ENCODE peak calls at places on chromosomes 11 and 22, in six cellular contexts. One of them, this sample, is unnamed.

GRCh38 chr11:71432761-71433647 is 15.2 kb downstream of the DHCR7 start:
- DNase-seq in AG10803: no peak
- DNase-seq in neural crest cell: no peak
- DNase-seq in HFFc6: no peak
- DNase-seq in CD4-positive, alpha-beta T cell: no peak
- DNase-seq in fibroblast of lung: no peak
- DNase-seq in this sample: no peak

GRCh38 chr11:118171274-118172062 is 5.0 kb downstream of the SCN2B start:
- DNase-seq in neural crest cell: peak; percentile 85
- DNase-seq in fibroblast of lung: peak; percentile 58
- DNase-seq in HFFc6: peak; percentile 10
- DNase-seq in CD4-positive, alpha-beta T cell: peak; percentile 62
- DNase-seq in AG10803: peak; percentile 35
- DNase-seq in this sample: peak; percentile 62

GRCh38 chr11:18527512-18527911 is 770 bp upstream of the TSG101 start:
- DNase-seq in neural crest cell: no peak
- DNase-seq in fibroblast of lung: peak; percentile 10
- DNase-seq in CD4-positive, alpha-beta T cell: no peak
- DNase-seq in AG10803: peak; percentile 31
- DNase-seq in HFFc6: peak; percentile 83
- DNase-seq in this sample: peak; percentile 16

GRCh38 chr11:93814966-93815633 is 31.0 kb downstream of the MED17 start:
- DNase-seq in fibroblast of lung: no peak
- DNase-seq in HFFc6: no peak
- DNase-seq in neural crest cell: no peak
- DNase-seq in AG10803: no peak
- DNase-seq in CD4-positive, alpha-beta T cell: no peak
- DNase-seq in this sample: no peak

GRCh38 chr11:134742956-134743808 is 331.1 kb upstream of the B3GAT1 start:
- DNase-seq in AG10803: no peak
- DNase-seq in neural crest cell: no peak
- DNase-seq in CD4-positive, alpha-beta T cell: no peak
- DNase-seq in HFFc6: no peak
- DNase-seq in fibroblast of lung: no peak
- DNase-seq in this sample: no peak

GRCh38 chr11:81165164-81165563 is 1568.5 kb downstream of the FAM181B start:
- DNase-seq in HFFc6: no peak
- DNase-seq in AG10803: no peak
- DNase-seq in CD4-positive, alpha-beta T cell: no peak
- DNase-seq in neural crest cell: no peak
- DNase-seq in fibroblast of lung: no peak
- DNase-seq in this sample: no peak

GRCh38 chr11:118304227-118304808 is at the start of gene CD3E:
- DNase-seq in AG10803: no peak
- DNase-seq in fibroblast of lung: no peak
- DNase-seq in neural crest cell: no peak
- DNase-seq in HFFc6: no peak
- DNase-seq in CD4-positive, alpha-beta T cell: peak; percentile 59
- DNase-seq in this sample: peak; percentile 32

GRCh38 chr11:11806586-11806985 is 35.2 kb upstream of the USP47 start:
- DNase-seq in CD4-positive, alpha-beta T cell: no peak
- DNase-seq in HFFc6: no peak
- DNase-seq in fibroblast of lung: no peak
- DNase-seq in AG10803: no peak
- DNase-seq in neural crest cell: no peak
- DNase-seq in this sample: no peak

GRCh38 chr22:46660604-46661201 is 40.5 kb downstream of the GRAMD4 start:
- DNase-seq in neural crest cell: no peak
- DNase-seq in HFFc6: no peak
- DNase-seq in CD4-positive, alpha-beta T cell: peak; percentile 27
- DNase-seq in fibroblast of lung: no peak
- DNase-seq in AG10803: no peak
- DNase-seq in this sample: no peak
- TF ChIP-seq CTCF in neural crest cell: no peak
- TF ChIP-seq CTCF in HFFc6: no peak
- TF ChIP-seq CTCF in CD4-positive, alpha-beta T cell: no peak
- TF ChIP-seq CTCF in fibroblast of lung: no peak
- TF ChIP-seq CTCF in AG10803: no peak
- TF ChIP-seq CTCF in this sample: no peak

GRCh38 chr11:43577566-43578264 is 102.8 kb upstream of the HSD17B12 start:
- DNase-seq in neural crest cell: no peak
- DNase-seq in AG10803: no peak
- DNase-seq in fibroblast of lung: no peak
- DNase-seq in CD4-positive, alpha-beta T cell: no peak
- DNase-seq in HFFc6: no peak
- DNase-seq in this sample: no peak

GRCh38 chr11:43578346-43579170 is 102.0 kb upstream of the HSD17B12 start:
- DNase-seq in fibroblast of lung: peak; percentile 38
- DNase-seq in CD4-positive, alpha-beta T cell: no peak
- DNase-seq in AG10803: peak; percentile 46
- DNase-seq in HFFc6: peak; percentile 65
- DNase-seq in neural crest cell: no peak
- DNase-seq in this sample: no peak

GRCh38 chr11:43575931-43576833 is 104.4 kb upstream of the HSD17B12 start:
- DNase-seq in AG10803: no peak
- DNase-seq in fibroblast of lung: no peak
- DNase-seq in HFFc6: no peak
- DNase-seq in CD4-positive, alpha-beta T cell: no peak
- DNase-seq in neural crest cell: no peak
- DNase-seq in this sample: no peak

GRCh38 chr11:43574949-43575915 is 105.3 kb upstream of the HSD17B12 start:
- DNase-seq in fibroblast of lung: peak; percentile 61
- DNase-seq in neural crest cell: peak; percentile 62
- DNase-seq in HFFc6: peak; percentile 55
- DNase-seq in CD4-positive, alpha-beta T cell: no peak
- DNase-seq in AG10803: peak; percentile 51
- DNase-seq in this sample: no peak

DNA sequence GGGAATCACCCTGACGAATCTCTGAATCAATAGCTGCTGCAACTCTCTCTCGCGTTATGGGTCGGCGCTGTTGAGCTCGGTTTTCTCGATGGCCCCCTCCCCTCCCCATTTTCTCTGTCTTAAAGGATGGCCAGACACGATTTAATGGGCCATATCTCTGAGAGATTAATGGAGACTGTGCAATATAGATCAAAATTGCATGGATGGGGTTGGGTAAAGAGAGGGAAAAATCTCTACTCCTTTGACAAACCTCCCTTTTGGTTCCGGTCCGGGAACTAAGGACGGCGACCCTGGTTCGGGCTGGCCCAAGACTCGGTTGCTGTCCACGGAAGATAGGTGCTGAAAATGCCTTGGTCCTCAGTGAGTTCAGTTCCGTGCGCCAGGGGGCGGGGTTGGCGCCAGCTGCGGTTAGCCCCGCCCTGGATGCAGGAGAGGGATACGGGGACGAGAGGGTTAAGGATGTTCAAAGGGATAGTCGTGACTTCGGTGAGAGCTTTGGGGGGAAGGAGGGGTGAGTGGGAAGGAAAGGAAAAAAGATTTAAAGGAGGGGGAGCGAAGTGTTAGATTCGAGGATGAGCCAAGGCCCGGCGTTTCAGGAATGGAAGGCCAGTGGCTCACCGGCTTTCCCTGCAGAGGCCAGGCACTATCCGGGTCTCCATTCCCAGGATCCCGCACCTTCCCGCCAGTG is 103.6 kb upstream of the HSD17B12 start:
- DNase-seq in neural crest cell: peak; percentile 62
- DNase-seq in HFFc6: peak; percentile 34
- DNase-seq in CD4-positive, alpha-beta T cell: no peak
- DNase-seq in AG10803: peak; percentile 46
- DNase-seq in fibroblast of lung: peak; percentile 55
- DNase-seq in this sample: peak; percentile 27
- TF ChIP-seq CTCF in neural crest cell: peak; percentile 46
- TF ChIP-seq CTCF in HFFc6: peak; percentile 69
- TF ChIP-seq CTCF in CD4-positive, alpha-beta T cell: no peak
- TF ChIP-seq CTCF in AG10803: peak; percentile 49
- TF ChIP-seq CTCF in fibroblast of lung: no peak
- TF ChIP-seq CTCF in this sample: peak; percentile 15

GRCh38 chr11:96242971-96243647 is 99.9 kb downstream of the MAML2 start:
- DNase-seq in HFFc6: peak; percentile 98
- DNase-seq in fibroblast of lung: peak; percentile 98
- DNase-seq in CD4-positive, alpha-beta T cell: peak; percentile 69
- DNase-seq in neural crest cell: peak; percentile 84
- DNase-seq in AG10803: peak; percentile 98
- DNase-seq in this sample: peak; percentile 95

GRCh38 chr11:96241351-96241841 is 101.6 kb downstream of the MAML2 start:
- DNase-seq in HFFc6: no peak
- DNase-seq in CD4-positive, alpha-beta T cell: no peak
- DNase-seq in neural crest cell: no peak
- DNase-seq in AG10803: no peak
- DNase-seq in fibroblast of lung: no peak
- DNase-seq in this sample: no peak

GRCh38 chr11:96237759-96238158 is 105.2 kb downstream of the MAML2 start:
- DNase-seq in neural crest cell: no peak
- DNase-seq in HFFc6: no peak
- DNase-seq in fibroblast of lung: no peak
- DNase-seq in AG10803: peak; percentile 45
- DNase-seq in CD4-positive, alpha-beta T cell: no peak
- DNase-seq in this sample: no peak

GRCh38 chr11:96238563-96239166 is 104.3 kb downstream of the MAML2 start:
- DNase-seq in HFFc6: peak; percentile 45
- DNase-seq in fibroblast of lung: peak; percentile 67
- DNase-seq in CD4-positive, alpha-beta T cell: no peak
- DNase-seq in neural crest cell: no peak
- DNase-seq in AG10803: peak; percentile 63
- DNase-seq in this sample: no peak

GRCh38 chr11:96242191-96242845 is 100.7 kb downstream of the MAML2 start:
- DNase-seq in fibroblast of lung: peak; percentile 75
- DNase-seq in neural crest cell: no peak
- DNase-seq in AG10803: peak; percentile 56
- DNase-seq in HFFc6: no peak
- DNase-seq in CD4-positive, alpha-beta T cell: no peak
- DNase-seq in this sample: no peak
- TF ChIP-seq CTCF in fibroblast of lung: no peak
- TF ChIP-seq CTCF in neural crest cell: no peak
- TF ChIP-seq CTCF in AG10803: no peak
- TF ChIP-seq CTCF in HFFc6: no peak
- TF ChIP-seq CTCF in CD4-positive, alpha-beta T cell: no peak
- TF ChIP-seq CTCF in this sample: no peak

GRCh38 chr11:73384531-73384870 is 8.3 kb downstream of the RELT start:
- DNase-seq in AG10803: no peak
- DNase-seq in neural crest cell: no peak
- DNase-seq in fibroblast of lung: no peak
- DNase-seq in CD4-positive, alpha-beta T cell: no peak
- DNase-seq in HFFc6: no peak
- DNase-seq in this sample: no peak

GRCh38 chr11:73382747-73383146 is 6.5 kb downstream of the RELT start:
- DNase-seq in fibroblast of lung: no peak
- DNase-seq in HFFc6: no peak
- DNase-seq in CD4-positive, alpha-beta T cell: no peak
- DNase-seq in neural crest cell: no peak
- DNase-seq in AG10803: no peak
- DNase-seq in this sample: no peak

GRCh38 chr11:73382183-73382582 is 6.0 kb downstream of the RELT start:
- DNase-seq in fibroblast of lung: no peak
- DNase-seq in HFFc6: no peak
- DNase-seq in neural crest cell: no peak
- DNase-seq in CD4-positive, alpha-beta T cell: no peak
- DNase-seq in AG10803: no peak
- DNase-seq in this sample: no peak

GRCh38 chr11:73384127-73384441 is 7.9 kb downstream of the RELT start:
- DNase-seq in fibroblast of lung: no peak
- DNase-seq in HFFc6: no peak
- DNase-seq in neural crest cell: no peak
- DNase-seq in CD4-positive, alpha-beta T cell: no peak
- DNase-seq in AG10803: no peak
- DNase-seq in this sample: no peak

GRCh38 chr11:73383249-73384126 is 7.3 kb downstream of the RELT start:
- DNase-seq in HFFc6: no peak
- DNase-seq in CD4-positive, alpha-beta T cell: no peak
- DNase-seq in AG10803: no peak
- DNase-seq in fibroblast of lung: peak; percentile 31
- DNase-seq in neural crest cell: no peak
- DNase-seq in this sample: peak; percentile 54
- TF ChIP-seq CTCF in HFFc6: no peak
- TF ChIP-seq CTCF in CD4-positive, alpha-beta T cell: no peak
- TF ChIP-seq CTCF in AG10803: no peak
- TF ChIP-seq CTCF in fibroblast of lung: no peak
- TF ChIP-seq CTCF in neural crest cell: no peak
- TF ChIP-seq CTCF in this sample: no peak

GRCh38 chr11:77196961-77197360 is 68.9 kb downstream of the MYO7A start:
- DNase-seq in HFFc6: no peak
- DNase-seq in AG10803: no peak
- DNase-seq in neural crest cell: no peak
- DNase-seq in fibroblast of lung: no peak
- DNase-seq in CD4-positive, alpha-beta T cell: no peak
- DNase-seq in this sample: no peak
- TF ChIP-seq CTCF in HFFc6: no peak
- TF ChIP-seq CTCF in AG10803: no peak
- TF ChIP-seq CTCF in neural crest cell: no peak
- TF ChIP-seq CTCF in fibroblast of lung: no peak
- TF ChIP-seq CTCF in CD4-positive, alpha-beta T cell: no peak
- TF ChIP-seq CTCF in this sample: no peak

GRCh38 chr22:45082795-45083194 is 73.0 kb upstream of the PHF21B start:
- DNase-seq in fibroblast of lung: no peak
- DNase-seq in HFFc6: no peak
- DNase-seq in CD4-positive, alpha-beta T cell: no peak
- DNase-seq in AG10803: no peak
- DNase-seq in neural crest cell: peak; percentile 16
- DNase-seq in this sample: no peak
- TF ChIP-seq CTCF in fibroblast of lung: no peak
- TF ChIP-seq CTCF in HFFc6: peak; percentile 72
- TF ChIP-seq CTCF in CD4-positive, alpha-beta T cell: no peak
- TF ChIP-seq CTCF in AG10803: peak; percentile 36
- TF ChIP-seq CTCF in neural crest cell: peak; percentile 41
- TF ChIP-seq CTCF in this sample: peak; percentile 20

GRCh38 chr11:69705901-69706787 is 2.3 kb upstream of the FGF19 start:
- DNase-seq in AG10803: no peak
- DNase-seq in neural crest cell: no peak
- DNase-seq in fibroblast of lung: no peak
- DNase-seq in HFFc6: no peak
- DNase-seq in CD4-positive, alpha-beta T cell: no peak
- DNase-seq in this sample: no peak

GRCh38 chr11:69705246-69705856 is 1.5 kb upstream of the FGF19 start:
- DNase-seq in HFFc6: no peak
- DNase-seq in fibroblast of lung: no peak
- DNase-seq in CD4-positive, alpha-beta T cell: no peak
- DNase-seq in neural crest cell: no peak
- DNase-seq in AG10803: no peak
- DNase-seq in this sample: no peak

GRCh38 chr11:69702769-69703510 is 882 bp downstream of the FGF19 start:
- DNase-seq in fibroblast of lung: no peak
- DNase-seq in AG10803: no peak
- DNase-seq in neural crest cell: no peak
- DNase-seq in HFFc6: no peak
- DNase-seq in CD4-positive, alpha-beta T cell: no peak
- DNase-seq in this sample: no peak

GRCh38 chr11:69703711-69704507 is at the start of gene FGF19:
- DNase-seq in CD4-positive, alpha-beta T cell: no peak
- DNase-seq in fibroblast of lung: no peak
- DNase-seq in AG10803: no peak
- DNase-seq in HFFc6: no peak
- DNase-seq in neural crest cell: no peak
- DNase-seq in this sample: no peak

GRCh38 chr11:69704508-69705245 is 855 bp upstream of the FGF19 start:
- DNase-seq in CD4-positive, alpha-beta T cell: no peak
- DNase-seq in neural crest cell: peak; percentile 62
- DNase-seq in HFFc6: no peak
- DNase-seq in fibroblast of lung: no peak
- DNase-seq in AG10803: no peak
- DNase-seq in this sample: no peak
- TF ChIP-seq CTCF in CD4-positive, alpha-beta T cell: no peak
- TF ChIP-seq CTCF in neural crest cell: peak; percentile 67
- TF ChIP-seq CTCF in HFFc6: peak; percentile 74
- TF ChIP-seq CTCF in fibroblast of lung: peak; percentile 38
- TF ChIP-seq CTCF in AG10803: peak; percentile 17
- TF ChIP-seq CTCF in this sample: peak; percentile 24

GRCh38 chr22:18998998-18999397 is 62.9 kb upstream of the PRODH start:
- DNase-seq in neural crest cell: peak; percentile 17
- DNase-seq in AG10803: no peak
- DNase-seq in fibroblast of lung: no peak
- DNase-seq in CD4-positive, alpha-beta T cell: no peak
- DNase-seq in HFFc6: no peak
- DNase-seq in this sample: no peak
- TF ChIP-seq CTCF in neural crest cell: peak; percentile 50
- TF ChIP-seq CTCF in AG10803: no peak
- TF ChIP-seq CTCF in fibroblast of lung: no peak
- TF ChIP-seq CTCF in CD4-positive, alpha-beta T cell: no peak
- TF ChIP-seq CTCF in HFFc6: peak; percentile 68
- TF ChIP-seq CTCF in this sample: peak; percentile 10